ENCODE peak calls at places on chromosome 21, in eight cellular contexts. One of them, this sample, is unnamed.
A peak's percentile ranks its signal among the peaks of the same experiment; 100 is the strongest.

GRCh38 chr21:29072873-29073221 is 601 bp downstream of the CCT8 start:
- DNase-seq in pancreas: no peak
- DNase-seq in ovary: no peak
- DNase-seq in GM06990: no peak
- DNase-seq in heart right ventricle: no peak
- DNase-seq in left ventricle myocardium inferior: no peak
- DNase-seq in endodermal cell: no peak
- DNase-seq in mucosa of descending colon: no peak
- DNase-seq in this sample: no peak

GRCh38 chr21:16117851-16118592 is 388.2 kb downstream of the USP25 start:
- DNase-seq in pancreas: no peak
- DNase-seq in ovary: no peak
- DNase-seq in GM06990: no peak
- DNase-seq in heart right ventricle: no peak
- DNase-seq in left ventricle myocardium inferior: no peak
- DNase-seq in endodermal cell: no peak
- DNase-seq in mucosa of descending colon: no peak
- DNase-seq in this sample: no peak

GRCh38 chr21:38773108-38774061 is 32.3 kb upstream of the ETS2 start:
- DNase-seq in pancreas: no peak
- DNase-seq in ovary: no peak
- DNase-seq in GM06990: no peak
- DNase-seq in heart right ventricle: no peak
- DNase-seq in left ventricle myocardium inferior: no peak
- DNase-seq in endodermal cell: no peak
- DNase-seq in mucosa of descending colon: no peak
- DNase-seq in this sample: no peak

GRCh38 chr21:39579734-39580332 is 32.9 kb upstream of the B3GALT5 start:
- DNase-seq in pancreas: no peak
- DNase-seq in ovary: no peak
- DNase-seq in GM06990: no peak
- DNase-seq in heart right ventricle: no peak
- DNase-seq in left ventricle myocardium inferior: no peak
- DNase-seq in endodermal cell: no peak
- DNase-seq in mucosa of descending colon: no peak
- DNase-seq in this sample: no peak

GRCh38 chr21:23858878-23859277 is 1748.4 kb downstream of the MRPL39 start:
- DNase-seq in pancreas: no peak
- DNase-seq in ovary: no peak
- DNase-seq in GM06990: no peak
- DNase-seq in heart right ventricle: no peak
- DNase-seq in left ventricle myocardium inferior: no peak
- DNase-seq in endodermal cell: no peak
- DNase-seq in mucosa of descending colon: no peak
- DNase-seq in this sample: no peak

GRCh38 chr21:38729745-38730401 is 75.9 kb upstream of the ETS2 start:
- DNase-seq in pancreas: no peak
- DNase-seq in ovary: no peak
- DNase-seq in GM06990: no peak
- DNase-seq in heart right ventricle: no peak
- DNase-seq in left ventricle myocardium inferior: no peak
- DNase-seq in endodermal cell: no peak
- DNase-seq in mucosa of descending colon: no peak
- DNase-seq in this sample: no peak

GRCh38 chr21:35227774-35228173 is 178.7 kb upstream of the RUNX1 start:
- DNase-seq in pancreas: no peak
- DNase-seq in ovary: no peak
- DNase-seq in GM06990: peak; percentile 68
- DNase-seq in heart right ventricle: no peak
- DNase-seq in left ventricle myocardium inferior: no peak
- DNase-seq in endodermal cell: no peak
- DNase-seq in mucosa of descending colon: no peak
- DNase-seq in this sample: no peak

GRCh38 chr21:15498455-15498854 is 231.3 kb upstream of the USP25 start:
- DNase-seq in pancreas: no peak
- DNase-seq in ovary: no peak
- DNase-seq in GM06990: no peak
- DNase-seq in heart right ventricle: no peak
- DNase-seq in left ventricle myocardium inferior: no peak
- DNase-seq in endodermal cell: no peak
- DNase-seq in mucosa of descending colon: no peak
- DNase-seq in this sample: no peak

GRCh38 chr21:15793547-15794235 is 63.9 kb downstream of the USP25 start:
- DNase-seq in pancreas: no peak
- DNase-seq in ovary: no peak
- DNase-seq in GM06990: no peak
- DNase-seq in heart right ventricle: no peak
- DNase-seq in left ventricle myocardium inferior: no peak
- DNase-seq in endodermal cell: no peak
- DNase-seq in mucosa of descending colon: no peak
- DNase-seq in this sample: no peak

GRCh38 chr21:34926784-34927548 is 122.1 kb downstream of the RUNX1 start:
- DNase-seq in pancreas: peak; percentile 16
- DNase-seq in ovary: no peak
- DNase-seq in GM06990: no peak
- DNase-seq in heart right ventricle: no peak
- DNase-seq in left ventricle myocardium inferior: no peak
- DNase-seq in endodermal cell: no peak
- DNase-seq in mucosa of descending colon: peak; percentile 62
- DNase-seq in this sample: no peak

GRCh38 chr21:16213518-16213917 is 483.7 kb downstream of the USP25 start:
- DNase-seq in pancreas: no peak
- DNase-seq in ovary: no peak
- DNase-seq in GM06990: no peak
- DNase-seq in heart right ventricle: no peak
- DNase-seq in left ventricle myocardium inferior: no peak
- DNase-seq in endodermal cell: no peak
- DNase-seq in mucosa of descending colon: no peak
- DNase-seq in this sample: no peak

GRCh38 chr21:39079617-39080016 is 103.6 kb downstream of the PSMG1 start:
- DNase-seq in pancreas: no peak
- DNase-seq in ovary: no peak
- DNase-seq in GM06990: no peak
- DNase-seq in heart right ventricle: peak; percentile 64
- DNase-seq in left ventricle myocardium inferior: peak; percentile 70
- DNase-seq in endodermal cell: no peak
- DNase-seq in mucosa of descending colon: peak; percentile 60
- DNase-seq in this sample: peak; percentile 95

DNA sequence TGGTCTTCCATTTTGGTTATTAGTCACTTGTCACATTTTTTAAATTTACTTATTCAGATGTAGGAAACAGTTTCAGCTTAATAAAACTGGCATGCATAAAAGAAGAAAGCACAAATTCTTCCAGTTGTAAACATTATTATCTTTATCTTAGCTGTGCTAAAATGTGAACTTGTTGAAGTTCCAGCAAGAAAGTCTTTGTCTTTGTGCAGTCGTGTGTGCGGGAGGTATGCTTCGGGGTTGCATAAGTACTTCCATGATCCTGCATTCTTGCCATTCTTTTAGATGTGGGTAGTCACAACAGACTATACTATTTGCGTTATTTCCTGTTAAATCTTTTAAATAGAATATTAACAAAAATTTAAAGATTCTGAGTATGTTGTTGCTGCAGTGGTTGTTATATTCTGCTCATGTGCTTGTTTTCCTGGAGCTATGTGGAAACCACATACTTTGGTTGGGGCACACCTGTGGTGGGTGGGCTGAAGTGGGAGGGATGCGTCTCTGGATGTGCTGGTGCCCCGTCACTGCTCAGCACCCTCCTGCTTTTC is 49.9 kb downstream of the CBS start:
- DNase-seq in pancreas: no peak
- DNase-seq in ovary: no peak
- DNase-seq in GM06990: no peak
- DNase-seq in heart right ventricle: no peak
- DNase-seq in left ventricle myocardium inferior: no peak
- DNase-seq in endodermal cell: no peak
- DNase-seq in mucosa of descending colon: no peak
- DNase-seq in this sample: no peak
- H3K36me3 ChIP-seq in pancreas: peaks cover 28% of the 10 kb centered on the region
- H3K36me3 ChIP-seq in ovary: no peaks in the 10 kb centered on the region
- H3K36me3 ChIP-seq in GM06990: peaks cover 6% of the 10 kb centered on the region
- H3K36me3 ChIP-seq in heart right ventricle: peaks cover 13% of the 10 kb centered on the region
- H3K36me3 ChIP-seq in left ventricle myocardium inferior: peaks cover 84% of the 10 kb centered on the region
- H3K36me3 ChIP-seq in endodermal cell: peaks cover 68% of the 10 kb centered on the region
- H3K36me3 ChIP-seq in mucosa of descending colon: no peaks in the 10 kb centered on the region
- H3K36me3 ChIP-seq in this sample: peaks cover 97% of the 10 kb centered on the region

GRCh38 chr21:45318146-45318555 is 30.5 kb upstream of the POFUT2 start:
- DNase-seq in pancreas: no peak
- DNase-seq in ovary: peak; percentile 42
- DNase-seq in GM06990: no peak
- DNase-seq in heart right ventricle: no peak
- DNase-seq in left ventricle myocardium inferior: no peak
- DNase-seq in endodermal cell: no peak
- DNase-seq in mucosa of descending colon: no peak
- DNase-seq in this sample: peak; percentile 27

GRCh38 chr21:45319461-45320211 is 31.9 kb upstream of the POFUT2 start:
- DNase-seq in pancreas: no peak
- DNase-seq in ovary: peak; percentile 43
- DNase-seq in GM06990: no peak
- DNase-seq in heart right ventricle: peak; percentile 76
- DNase-seq in left ventricle myocardium inferior: peak; percentile 62
- DNase-seq in endodermal cell: peak; percentile 51
- DNase-seq in mucosa of descending colon: no peak
- DNase-seq in this sample: no peak

GRCh38 chr21:45316871-45317400 is 29.2 kb upstream of the POFUT2 start:
- DNase-seq in pancreas: no peak
- DNase-seq in ovary: peak; percentile 45
- DNase-seq in GM06990: no peak
- DNase-seq in heart right ventricle: no peak
- DNase-seq in left ventricle myocardium inferior: peak; percentile 15
- DNase-seq in endodermal cell: no peak
- DNase-seq in mucosa of descending colon: no peak
- DNase-seq in this sample: peak; percentile 27

GRCh38 chr21:45318556-45319341 is 31.1 kb upstream of the POFUT2 start:
- DNase-seq in pancreas: peak; percentile 48
- DNase-seq in ovary: peak; percentile 57
- DNase-seq in GM06990: no peak
- DNase-seq in heart right ventricle: peak; percentile 94
- DNase-seq in left ventricle myocardium inferior: peak; percentile 85
- DNase-seq in endodermal cell: peak; percentile 55
- DNase-seq in mucosa of descending colon: no peak
- DNase-seq in this sample: no peak

DNA sequence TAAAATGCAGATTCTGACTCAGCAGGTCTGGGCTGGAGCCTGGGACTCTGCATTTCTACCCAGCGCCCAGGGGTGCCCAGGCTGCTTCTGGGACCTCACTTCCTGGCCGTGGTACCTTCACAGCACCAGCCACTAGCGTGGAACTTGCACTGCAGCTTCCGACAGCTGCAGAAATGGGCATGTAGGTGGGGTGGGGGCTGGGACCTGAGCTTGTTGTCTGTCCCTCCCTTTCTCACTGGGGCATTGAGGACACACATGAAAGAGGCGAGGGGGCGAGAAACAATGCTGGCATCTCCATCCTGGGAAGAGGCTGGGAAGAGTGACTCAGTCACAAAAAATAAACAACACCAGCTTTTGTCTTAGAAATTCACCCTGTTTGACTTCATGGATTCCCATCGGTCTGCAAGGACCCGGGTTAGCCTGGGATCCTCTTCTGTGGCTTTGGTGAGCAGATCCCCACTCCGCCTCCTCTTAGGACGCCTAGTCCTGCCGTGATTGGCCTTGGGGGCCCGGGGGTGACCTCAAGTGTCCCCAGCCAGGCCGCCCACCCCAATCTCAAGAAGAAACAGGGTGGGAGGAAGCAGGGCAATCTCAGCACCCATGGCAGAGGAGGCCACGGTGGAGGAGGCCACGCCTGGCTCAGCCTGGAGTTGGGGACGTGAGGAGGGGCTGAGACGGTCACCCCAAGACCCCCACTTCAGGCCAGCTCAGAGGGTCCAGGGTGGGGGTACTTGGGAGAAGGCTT is 29.9 kb upstream of the POFUT2 start:
- DNase-seq in pancreas: no peak
- DNase-seq in ovary: peak; percentile 38
- DNase-seq in GM06990: no peak
- DNase-seq in heart right ventricle: no peak
- DNase-seq in left ventricle myocardium inferior: peak; percentile 12
- DNase-seq in endodermal cell: peak; percentile 64
- DNase-seq in mucosa of descending colon: no peak
- DNase-seq in this sample: no peak
- H3K4me3 ChIP-seq in pancreas: no peak overlapping the region
- H3K4me3 ChIP-seq in ovary: no peak overlapping the region
- H3K4me3 ChIP-seq in GM06990: no peak overlapping the region
- H3K4me3 ChIP-seq in heart right ventricle: no peak overlapping the region
- H3K4me3 ChIP-seq in left ventricle myocardium inferior: no peak overlapping the region
- H3K4me3 ChIP-seq in endodermal cell: no peak overlapping the region
- H3K4me3 ChIP-seq in mucosa of descending colon: no peak overlapping the region
- H3K4me3 ChIP-seq in this sample: no peak overlapping the region

DNA sequence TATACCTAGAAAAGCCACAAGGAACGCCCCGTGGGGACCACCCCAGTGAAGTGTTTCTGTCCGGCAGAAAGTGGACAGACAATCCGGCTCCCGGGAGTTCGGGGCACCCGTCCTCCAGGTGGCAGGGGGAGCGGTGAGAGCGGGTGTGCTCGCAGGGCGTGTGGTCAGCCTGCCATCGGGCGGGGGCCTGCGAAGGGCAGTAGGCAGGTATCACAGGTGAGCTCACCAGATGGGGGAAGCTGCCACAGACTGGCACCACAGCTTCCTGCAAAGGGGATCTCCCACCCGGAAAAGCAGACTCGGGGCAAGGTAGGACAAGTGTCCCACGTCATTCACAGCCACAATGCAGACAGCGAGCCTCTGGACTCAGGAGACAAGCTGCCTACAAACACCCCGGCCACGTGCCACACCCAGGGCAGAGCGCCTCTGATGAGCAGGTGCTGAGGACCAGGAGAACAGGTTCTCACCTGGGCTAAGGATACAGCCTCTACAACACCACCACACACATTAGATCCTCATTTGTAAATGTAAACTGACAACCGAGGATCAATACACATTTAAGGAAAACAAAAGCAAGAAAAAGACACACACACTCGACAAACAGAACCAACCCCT is 36.4 kb downstream of the VPS26C start:
- DNase-seq in pancreas: no peak
- DNase-seq in ovary: no peak
- DNase-seq in GM06990: no peak
- DNase-seq in heart right ventricle: no peak
- DNase-seq in left ventricle myocardium inferior: no peak
- DNase-seq in endodermal cell: no peak
- DNase-seq in mucosa of descending colon: no peak
- DNase-seq in this sample: no peak
- H3K36me3 ChIP-seq in pancreas: peaks cover 43% of the 10 kb centered on the region
- H3K36me3 ChIP-seq in ovary: no peaks in the 10 kb centered on the region
- H3K36me3 ChIP-seq in GM06990: peaks cover 24% of the 10 kb centered on the region
- H3K36me3 ChIP-seq in heart right ventricle: peaks cover 55% of the 10 kb centered on the region
- H3K36me3 ChIP-seq in left ventricle myocardium inferior: peaks cover 92% of the 10 kb centered on the region
- H3K36me3 ChIP-seq in endodermal cell: peaks cover 70% of the 10 kb centered on the region
- H3K36me3 ChIP-seq in mucosa of descending colon: no peaks in the 10 kb centered on the region
- H3K36me3 ChIP-seq in this sample: peaks cover 4% of the 10 kb centered on the region

DNA sequence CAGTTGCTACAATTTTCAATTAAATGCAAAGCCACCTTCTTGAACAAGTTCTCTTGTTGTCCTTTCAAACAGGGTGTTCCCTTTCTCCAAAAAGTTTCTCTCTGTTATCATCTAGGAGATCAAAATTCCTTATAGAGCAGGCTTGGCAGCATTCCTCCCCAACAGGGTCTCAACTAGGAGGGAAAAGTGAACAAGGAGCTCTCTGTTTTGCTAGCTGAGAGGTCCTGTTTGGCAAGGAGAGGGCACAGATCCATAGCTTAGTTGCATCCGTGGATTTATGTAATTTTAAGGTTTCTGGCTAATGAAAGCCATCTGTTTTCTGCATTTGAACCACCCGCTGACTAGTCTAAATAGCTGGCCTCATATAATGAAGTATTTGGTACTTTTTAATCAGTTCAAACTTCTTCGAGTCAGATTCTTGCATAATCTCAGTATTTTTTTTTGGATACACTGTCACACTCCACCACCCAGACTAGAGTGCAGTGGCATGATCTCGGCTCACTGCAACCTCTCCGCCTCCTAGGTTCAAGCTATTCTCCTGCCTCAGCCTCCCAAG is 54.0 kb downstream of the APP start:
- DNase-seq in pancreas: peak; percentile 30
- DNase-seq in ovary: no peak
- DNase-seq in GM06990: no peak
- DNase-seq in heart right ventricle: no peak
- DNase-seq in left ventricle myocardium inferior: no peak
- DNase-seq in endodermal cell: peak; percentile 68
- DNase-seq in mucosa of descending colon: no peak
- DNase-seq in this sample: no peak
- H3K4me3 ChIP-seq in pancreas: no peak overlapping the region
- H3K4me3 ChIP-seq in ovary: no peak overlapping the region
- H3K4me3 ChIP-seq in GM06990: no peak overlapping the region
- H3K4me3 ChIP-seq in heart right ventricle: peak overlapping the region; percentile 6
- H3K4me3 ChIP-seq in left ventricle myocardium inferior: peak overlapping the region; percentile 21
- H3K4me3 ChIP-seq in endodermal cell: no peak overlapping the region
- H3K4me3 ChIP-seq in mucosa of descending colon: no peak overlapping the region
- H3K4me3 ChIP-seq in this sample: no peak overlapping the region

This sample was measured in left lung.